ENCODE peak calls at places on chromosomes 6 and 20, in five cellular contexts. O, I, F, C and M are unnamed samples.

GRCh38 chr20:13648872-13649271 is 10.1 kb upstream of the TASP1 start:
- DNase-seq in F (no peak), O (no peak), I (no peak), C (no peak), M (no peak)

GRCh38 chr6:26065952-26066380 is 21.3 kb upstream of the HFE start:
- DNase-seq in F (peak; percentile 65), C (peak; percentile 64), I (no peak), O (peak; percentile 79), M (peak; percentile 81)

GRCh38 chr6:105835373-105835772 is 250.8 kb upstream of the PRDM1 start:
- DNase-seq in O (peak; percentile 21), C (no peak), F (no peak), I (no peak), M (no peak)

GRCh38 chr6:24460966-24461365 is 28.4 kb downstream of the GPLD1 start:
- DNase-seq in I (no peak), O (no peak), C (no peak), F (no peak), M (peak; percentile 1)

GRCh38 chr20:17556842-17557674 is 12.8 kb upstream of the DSTN start:
- DNase-seq in C (peak; percentile 48), F (peak; percentile 64), I (peak; percentile 83), O (no peak), M (no peak)

GRCh38 chr6:114284281-114284680 is 58.5 kb downstream of the HS3ST5 start:
- DNase-seq in C (no peak), F (no peak), I (no peak), O (no peak), M (no peak)

GRCh38 chr6:3841711-3842565 is 7.2 kb upstream of the FAM50B start:
- DNase-seq in F (peak; percentile 62), I (no peak), C (no peak), O (no peak), M (no peak)

GRCh38 chr20:59398552-59399265 is 98.3 kb downstream of the EDN3 start:
- DNase-seq in I (no peak), C (no peak), F (no peak), O (no peak), M (no peak)

GRCh38 chr6:47343631-47344421 is 34.1 kb upstream of the TNFRSF21 start:
- DNase-seq in I (no peak), C (peak; percentile 25), F (peak; percentile 26), O (no peak), M (no peak)

GRCh38 chr20:47336013-47336754 is 20.3 kb downstream of the ZMYND8 start:
- DNase-seq in C (peak; percentile 62), I (no peak), F (no peak), O (no peak), M (peak; percentile 85)

GRCh38 chr6:47203266-47203967 is 106.3 kb downstream of the TNFRSF21 start:
- DNase-seq in O (no peak), I (no peak), C (no peak), F (no peak), M (no peak)

GRCh38 chr6:154386848-154387717 is 30.5 kb upstream of the IPCEF1 start:
- DNase-seq in F (no peak), C (no peak), I (no peak), O (no peak), M (no peak)

GRCh38 chr6:164569503-164569902 is 739.9 kb downstream of the C6orf118 start:
- DNase-seq in I (no peak), O (no peak), C (no peak), F (no peak), M (no peak)

GRCh38 chr20:50450961-50451752 is 59.0 kb upstream of the PTPN1 start:
- DNase-seq in O (no peak), I (no peak), C (peak; percentile 75), F (peak; percentile 54), M (peak; percentile 87)

GRCh38 chr6:146803601-146804000 is 204.8 kb downstream of the ADGB start:
- DNase-seq in O (no peak), C (no peak), F (no peak), I (peak; percentile 56), M (no peak)

GRCh38 chr6:128601060-128601459 is 80.7 kb upstream of the PTPRK start:
- DNase-seq in F (no peak), C (no peak), O (no peak), I (no peak), M (no peak)

GRCh38 chr6:85580878-85581267 is 12.8 kb downstream of the SNX14 start:
- DNase-seq in C (no peak), I (peak; percentile 68), O (no peak), F (no peak), M (no peak)

GRCh38 chr6:70396796-70397729 is 16.2 kb upstream of the FAM135A start:
- DNase-seq in F (no peak), C (no peak), I (no peak), O (no peak), M (no peak)

GRCh38 chr6:26493258-26493657 is 6.8 kb upstream of the BTN1A1 start:
- DNase-seq in C (no peak), O (no peak), I (no peak), F (no peak), M (no peak)

DNA sequence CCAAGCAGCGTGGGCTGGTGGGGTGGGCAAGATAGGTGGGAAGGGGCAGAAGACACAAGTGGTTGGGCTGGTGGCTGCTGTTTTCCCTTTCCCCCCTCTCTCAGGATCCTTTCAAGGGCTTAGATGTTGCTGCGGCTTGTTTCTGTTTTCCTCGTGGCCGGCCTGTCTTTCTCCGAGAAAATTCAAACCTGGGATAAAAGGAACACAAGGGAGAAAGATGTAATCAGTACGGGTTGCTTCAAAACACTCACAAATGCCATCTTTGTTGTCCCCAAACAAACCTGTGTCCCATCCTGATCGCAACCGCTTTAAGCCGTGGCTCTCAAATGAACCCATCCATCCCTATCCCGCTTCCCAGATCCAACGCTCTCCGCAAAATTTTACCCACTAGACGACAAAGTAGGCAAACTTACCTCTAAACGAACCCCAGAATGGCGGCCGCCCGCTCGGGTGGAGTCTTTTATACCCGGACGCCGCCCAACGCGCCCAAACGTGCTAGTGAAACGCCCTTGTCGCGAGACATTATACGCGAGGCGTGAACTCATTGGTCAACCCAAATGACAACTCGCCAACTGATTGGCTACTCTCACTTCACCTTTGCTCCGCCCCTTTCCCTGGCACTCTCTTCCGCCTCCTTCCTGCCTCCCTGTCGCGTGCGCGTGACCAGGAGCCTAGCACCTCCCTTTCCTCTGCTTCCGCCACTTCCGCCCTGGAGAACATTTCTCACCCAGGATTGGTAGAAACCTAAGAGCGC is at the start of gene PPP1R10:
- DNase-seq in C (peak; percentile 99), O (peak; percentile 100), F (peak; percentile 99), I (peak; percentile 97), M (peak; percentile 100)
- TF ChIP-seq CTCF in C (no peak), O (no peak), F (no peak), I (no peak), M (no peak)

DNA sequence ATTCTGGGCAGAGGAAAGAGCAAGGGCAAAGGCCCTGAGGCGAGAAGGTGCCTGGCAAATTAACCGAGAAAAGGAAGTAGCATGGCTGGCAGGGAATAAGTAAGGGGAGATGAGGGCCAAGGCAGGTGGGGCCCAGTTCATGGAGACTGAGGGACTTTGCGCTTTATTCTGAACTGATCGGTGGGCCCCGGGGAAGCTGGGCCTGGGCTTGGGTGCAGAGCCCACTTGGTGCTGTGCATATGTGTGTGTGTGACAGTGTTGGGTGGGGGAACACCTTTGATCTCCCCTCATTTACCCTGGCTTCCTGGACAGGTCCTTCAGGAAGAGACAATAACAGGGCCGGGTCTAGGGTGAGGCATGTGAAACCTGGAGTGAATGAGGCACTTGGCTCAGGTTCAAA is 2.9 kb upstream of the MDFI start:
- DNase-seq in C (no peak), F (no peak), O (no peak), I (no peak), M (no peak)
- H3K27ac ChIP-seq in C (no peak overlapping the region), F (no peak overlapping the region), O (no peak overlapping the region), I (no peak overlapping the region), M (no peak overlapping the region)

DNA sequence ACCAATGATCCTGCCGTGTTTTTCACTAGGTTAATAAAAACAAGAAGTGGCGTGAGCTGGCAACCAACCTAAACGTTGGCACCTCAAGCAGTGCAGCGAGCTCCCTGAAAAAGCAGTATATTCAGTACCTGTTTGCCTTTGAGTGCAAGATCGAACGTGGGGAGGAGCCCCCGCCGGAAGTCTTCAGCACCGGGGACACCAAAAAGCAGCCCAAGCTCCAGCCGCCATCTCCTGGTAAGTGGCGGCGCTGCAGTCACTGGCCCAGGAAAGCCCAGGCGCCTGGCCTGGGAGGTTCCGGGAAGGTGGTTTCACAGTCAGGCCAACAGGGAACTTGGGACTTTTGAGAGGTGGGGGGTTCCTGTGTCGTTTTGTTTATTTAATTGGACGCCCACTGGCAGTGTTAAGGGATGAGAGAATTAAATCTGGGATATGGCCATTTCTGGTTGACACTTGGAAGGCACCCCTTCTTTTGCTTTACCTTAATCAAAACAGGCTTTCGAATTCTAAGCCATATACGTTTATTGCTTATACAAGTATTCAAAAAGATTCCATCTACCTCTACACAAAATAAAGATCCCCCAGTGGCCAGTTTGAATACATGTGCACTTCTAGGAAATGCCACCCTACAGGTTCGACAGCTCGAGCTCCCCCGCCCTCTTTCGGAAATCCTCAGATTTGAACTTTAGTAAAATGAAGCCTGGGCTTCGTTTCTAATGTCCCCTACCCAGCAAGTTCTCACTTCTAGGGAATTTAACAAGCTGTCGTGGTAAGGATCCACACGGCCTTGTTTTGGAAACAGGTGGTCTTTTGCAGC is 138.9 kb downstream of the TMEM242 start:
- DNase-seq in O (peak; percentile 16), I (peak; percentile 79), F (peak; percentile 38), C (peak; percentile 67), M (peak; percentile 78)
- TF ChIP-seq CTCF in O (peak; percentile 84), I (peak; percentile 93), F (peak; percentile 72), C (peak; percentile 97), M (peak; percentile 91)

GRCh38 chr20:45981261-45981660 is 9.3 kb upstream of the ZNF335 start:
- DNase-seq in I (no peak), F (no peak), C (no peak), O (no peak), M (no peak)

GRCh38 chr20:45987108-45987780 is 15.2 kb upstream of the ZNF335 start:
- DNase-seq in I (peak; percentile 88), O (peak; percentile 61), F (peak; percentile 85), C (peak; percentile 55), M (no peak)

GRCh38 chr20:45985573-45985972 is 13.6 kb upstream of the ZNF335 start:
- DNase-seq in I (no peak), O (no peak), C (no peak), F (no peak), M (no peak)

GRCh38 chr20:45983279-45983743 is 11.3 kb upstream of the ZNF335 start:
- DNase-seq in O (no peak), I (no peak), F (no peak), C (no peak), M (no peak)
- H3K27ac ChIP-seq in O (no peak overlapping the region), I (no peak overlapping the region), F (no peak overlapping the region), C (no peak overlapping the region), M (no peak overlapping the region)